ENCODE peak calls at places on chromosomes 12 and 14, in nine cellular contexts. One of them, this sample, is unnamed.

GRCh38 chr14:93648440-93649168 is 139.7 kb downstream of the PRIMA1 start:
- ATAC-seq in left lung: peak
- ATAC-seq in CD4-positive, alpha-beta T cell: no peak
- ATAC-seq in Panc1: peak
- ATAC-seq in heart right ventricle: no peak
- ATAC-seq in PC-3: peak
- ATAC-seq in RWPE2: peak
- ATAC-seq in HepG2: peak
- ATAC-seq in activated CD8-positive, alpha-beta memory T cell treated with anti-CD3 and anti-CD28 coated beads, Interleukin-2, amount 10 ng/mL, durations not matched to agents 7 days and 5 days: peak
- ATAC-seq in this sample: peak

GRCh38 chr12:11075642-11076041 is 13.5 kb upstream of the TAS2R46 start:
- ATAC-seq in heart right ventricle: no peak
- ATAC-seq in left lung: no peak
- ATAC-seq in PC-3: no peak
- ATAC-seq in HepG2: no peak
- ATAC-seq in Panc1: no peak
- ATAC-seq in CD4-positive, alpha-beta T cell: no peak
- ATAC-seq in activated CD8-positive, alpha-beta memory T cell treated with anti-CD3 and anti-CD28 coated beads, Interleukin-2, amount 10 ng/mL, durations not matched to agents 7 days and 5 days: no peak
- ATAC-seq in RWPE2: no peak
- ATAC-seq in this sample: peak

GRCh38 chr12:76240281-76240680 is 107.9 kb downstream of the BBS10 start:
- ATAC-seq in RWPE2: no peak
- ATAC-seq in activated CD8-positive, alpha-beta memory T cell treated with anti-CD3 and anti-CD28 coated beads, Interleukin-2, amount 10 ng/mL, durations not matched to agents 7 days and 5 days: no peak
- ATAC-seq in PC-3: no peak
- ATAC-seq in Panc1: no peak
- ATAC-seq in heart right ventricle: no peak
- ATAC-seq in left lung: no peak
- ATAC-seq in HepG2: no peak
- ATAC-seq in CD4-positive, alpha-beta T cell: no peak
- ATAC-seq in this sample: no peak

GRCh38 chr12:98771811-98772752 is 127.0 kb downstream of the APAF1 start:
- ATAC-seq in RWPE2: no peak
- ATAC-seq in CD4-positive, alpha-beta T cell: no peak
- ATAC-seq in heart right ventricle: no peak
- ATAC-seq in PC-3: no peak
- ATAC-seq in HepG2: no peak
- ATAC-seq in left lung: no peak
- ATAC-seq in activated CD8-positive, alpha-beta memory T cell treated with anti-CD3 and anti-CD28 coated beads, Interleukin-2, amount 10 ng/mL, durations not matched to agents 7 days and 5 days: no peak
- ATAC-seq in Panc1: no peak
- ATAC-seq in this sample: no peak

GRCh38 chr14:103057028-103057371 is 349 bp downstream of the CDC42BPB start:
- ATAC-seq in heart right ventricle: no peak
- ATAC-seq in RWPE2: peak
- ATAC-seq in HepG2: peak
- ATAC-seq in PC-3: peak
- ATAC-seq in left lung: no peak
- ATAC-seq in activated CD8-positive, alpha-beta memory T cell treated with anti-CD3 and anti-CD28 coated beads, Interleukin-2, amount 10 ng/mL, durations not matched to agents 7 days and 5 days: peak
- ATAC-seq in Panc1: peak
- ATAC-seq in CD4-positive, alpha-beta T cell: peak
- ATAC-seq in this sample: no peak

GRCh38 chr12:880656-881055 is 68.8 kb downstream of the RAD52 start:
- ATAC-seq in CD4-positive, alpha-beta T cell: no peak
- ATAC-seq in Panc1: no peak
- ATAC-seq in HepG2: no peak
- ATAC-seq in RWPE2: no peak
- ATAC-seq in heart right ventricle: no peak
- ATAC-seq in activated CD8-positive, alpha-beta memory T cell treated with anti-CD3 and anti-CD28 coated beads, Interleukin-2, amount 10 ng/mL, durations not matched to agents 7 days and 5 days: no peak
- ATAC-seq in left lung: no peak
- ATAC-seq in PC-3: no peak
- ATAC-seq in this sample: no peak

GRCh38 chr14:89284368-89285058 is 132.5 kb downstream of the FOXN3 start:
- ATAC-seq in heart right ventricle: no peak
- ATAC-seq in left lung: no peak
- ATAC-seq in HepG2: no peak
- ATAC-seq in activated CD8-positive, alpha-beta memory T cell treated with anti-CD3 and anti-CD28 coated beads, Interleukin-2, amount 10 ng/mL, durations not matched to agents 7 days and 5 days: no peak
- ATAC-seq in CD4-positive, alpha-beta T cell: no peak
- ATAC-seq in Panc1: no peak
- ATAC-seq in RWPE2: no peak
- ATAC-seq in PC-3: no peak
- ATAC-seq in this sample: no peak

GRCh38 chr14:90239139-90239538 is 17.2 kb upstream of the PSMC1 start:
- ATAC-seq in RWPE2: no peak
- ATAC-seq in CD4-positive, alpha-beta T cell: no peak
- ATAC-seq in activated CD8-positive, alpha-beta memory T cell treated with anti-CD3 and anti-CD28 coated beads, Interleukin-2, amount 10 ng/mL, durations not matched to agents 7 days and 5 days: no peak
- ATAC-seq in heart right ventricle: no peak
- ATAC-seq in HepG2: no peak
- ATAC-seq in left lung: no peak
- ATAC-seq in PC-3: no peak
- ATAC-seq in Panc1: no peak
- ATAC-seq in this sample: no peak

GRCh38 chr14:77590845-77591506 is 25.5 kb downstream of the SPTLC2 start:
- ATAC-seq in PC-3: peak
- ATAC-seq in Panc1: no peak
- ATAC-seq in CD4-positive, alpha-beta T cell: no peak
- ATAC-seq in heart right ventricle: no peak
- ATAC-seq in activated CD8-positive, alpha-beta memory T cell treated with anti-CD3 and anti-CD28 coated beads, Interleukin-2, amount 10 ng/mL, durations not matched to agents 7 days and 5 days: no peak
- ATAC-seq in HepG2: no peak
- ATAC-seq in left lung: no peak
- ATAC-seq in RWPE2: peak
- ATAC-seq in this sample: no peak

GRCh38 chr12:52695039-52695438 is 8.3 kb downstream of the KRT77 start:
- ATAC-seq in activated CD8-positive, alpha-beta memory T cell treated with anti-CD3 and anti-CD28 coated beads, Interleukin-2, amount 10 ng/mL, durations not matched to agents 7 days and 5 days: no peak
- ATAC-seq in left lung: no peak
- ATAC-seq in CD4-positive, alpha-beta T cell: no peak
- ATAC-seq in Panc1: no peak
- ATAC-seq in HepG2: no peak
- ATAC-seq in RWPE2: no peak
- ATAC-seq in heart right ventricle: no peak
- ATAC-seq in PC-3: no peak
- ATAC-seq in this sample: no peak

GRCh38 chr14:52473557-52473956 is 78.7 kb downstream of the TXNDC16 start:
- ATAC-seq in CD4-positive, alpha-beta T cell: peak
- ATAC-seq in Panc1: no peak
- ATAC-seq in activated CD8-positive, alpha-beta memory T cell treated with anti-CD3 and anti-CD28 coated beads, Interleukin-2, amount 10 ng/mL, durations not matched to agents 7 days and 5 days: no peak
- ATAC-seq in HepG2: no peak
- ATAC-seq in left lung: peak
- ATAC-seq in RWPE2: peak
- ATAC-seq in PC-3: peak
- ATAC-seq in heart right ventricle: no peak
- ATAC-seq in this sample: no peak

GRCh38 chr12:105995986-105996385 is 142.8 kb downstream of the NUAK1 start:
- ATAC-seq in PC-3: no peak
- ATAC-seq in Panc1: no peak
- ATAC-seq in HepG2: no peak
- ATAC-seq in left lung: no peak
- ATAC-seq in activated CD8-positive, alpha-beta memory T cell treated with anti-CD3 and anti-CD28 coated beads, Interleukin-2, amount 10 ng/mL, durations not matched to agents 7 days and 5 days: no peak
- ATAC-seq in heart right ventricle: no peak
- ATAC-seq in RWPE2: no peak
- ATAC-seq in CD4-positive, alpha-beta T cell: no peak
- ATAC-seq in this sample: no peak

GRCh38 chr12:28879379-28879778 is 269.7 kb upstream of the FAR2 start:
- ATAC-seq in left lung: no peak
- ATAC-seq in Panc1: no peak
- ATAC-seq in activated CD8-positive, alpha-beta memory T cell treated with anti-CD3 and anti-CD28 coated beads, Interleukin-2, amount 10 ng/mL, durations not matched to agents 7 days and 5 days: no peak
- ATAC-seq in RWPE2: no peak
- ATAC-seq in PC-3: no peak
- ATAC-seq in HepG2: no peak
- ATAC-seq in heart right ventricle: no peak
- ATAC-seq in CD4-positive, alpha-beta T cell: no peak
- ATAC-seq in this sample: no peak

GRCh38 chr14:91412939-91413338 is 4.7 kb downstream of the CCDC88C start:
- ATAC-seq in RWPE2: no peak
- ATAC-seq in activated CD8-positive, alpha-beta memory T cell treated with anti-CD3 and anti-CD28 coated beads, Interleukin-2, amount 10 ng/mL, durations not matched to agents 7 days and 5 days: no peak
- ATAC-seq in HepG2: peak
- ATAC-seq in heart right ventricle: no peak
- ATAC-seq in Panc1: no peak
- ATAC-seq in left lung: no peak
- ATAC-seq in CD4-positive, alpha-beta T cell: no peak
- ATAC-seq in PC-3: no peak
- ATAC-seq in this sample: no peak

GRCh38 chr14:61640834-61641170 is 54.5 kb upstream of the HIF1A start:
- ATAC-seq in heart right ventricle: no peak
- ATAC-seq in RWPE2: no peak
- ATAC-seq in HepG2: no peak
- ATAC-seq in left lung: no peak
- ATAC-seq in activated CD8-positive, alpha-beta memory T cell treated with anti-CD3 and anti-CD28 coated beads, Interleukin-2, amount 10 ng/mL, durations not matched to agents 7 days and 5 days: no peak
- ATAC-seq in Panc1: no peak
- ATAC-seq in PC-3: no peak
- ATAC-seq in CD4-positive, alpha-beta T cell: no peak
- ATAC-seq in this sample: no peak

GRCh38 chr12:63308701-63309100 is 157.7 kb upstream of the AVPR1A start:
- ATAC-seq in RWPE2: no peak
- ATAC-seq in Panc1: no peak
- ATAC-seq in activated CD8-positive, alpha-beta memory T cell treated with anti-CD3 and anti-CD28 coated beads, Interleukin-2, amount 10 ng/mL, durations not matched to agents 7 days and 5 days: no peak
- ATAC-seq in PC-3: no peak
- ATAC-seq in CD4-positive, alpha-beta T cell: no peak
- ATAC-seq in left lung: no peak
- ATAC-seq in heart right ventricle: peak
- ATAC-seq in HepG2: no peak
- ATAC-seq in this sample: no peak

GRCh38 chr14:90277581-90278198 is 21.3 kb downstream of the PSMC1 start:
- ATAC-seq in HepG2: peak
- ATAC-seq in activated CD8-positive, alpha-beta memory T cell treated with anti-CD3 and anti-CD28 coated beads, Interleukin-2, amount 10 ng/mL, durations not matched to agents 7 days and 5 days: no peak
- ATAC-seq in RWPE2: no peak
- ATAC-seq in CD4-positive, alpha-beta T cell: no peak
- ATAC-seq in left lung: no peak
- ATAC-seq in heart right ventricle: no peak
- ATAC-seq in PC-3: no peak
- ATAC-seq in Panc1: no peak
- ATAC-seq in this sample: no peak

This sample was measured in activated CD4-positive, CD25-positive, alpha-beta regulatory T cell treated with anti-CD3 and anti-CD28 coated beads, Interleukin-2, amount 50 U/mL, for 24 hours.